ENCODE peak calls at places on chromosomes 16 and 17, in four cellular contexts. One of them, this sample, is unnamed.

GRCh38 chr16:67151431-67152097 is 766 bp upstream of the B3GNT9 start:
- DNase-seq in brain microvascular endothelial cell: no peak
- DNase-seq in GM12864: no peak
- DNase-seq in astrocyte of the cerebellum: no peak
- DNase-seq in this sample: no peak

GRCh38 chr17:34771891-34772290 is 189.4 kb downstream of the CCT6B start:
- DNase-seq in GM12864: no peak
- DNase-seq in brain microvascular endothelial cell: no peak
- DNase-seq in astrocyte of the cerebellum: no peak
- DNase-seq in this sample: no peak

GRCh38 chr17:58338454-58338841 is 9.9 kb upstream of the TSPOAP1 start:
- DNase-seq in brain microvascular endothelial cell: no peak
- DNase-seq in astrocyte of the cerebellum: no peak
- DNase-seq in GM12864: no peak
- DNase-seq in this sample: no peak

GRCh38 chr17:76198702-76199101 is 41.6 kb downstream of the RNF157 start:
- DNase-seq in GM12864: no peak
- DNase-seq in astrocyte of the cerebellum: no peak
- DNase-seq in brain microvascular endothelial cell: no peak
- DNase-seq in this sample: no peak

GRCh38 chr17:7711356-7711755 is 6.2 kb upstream of the DNAH2 start:
- DNase-seq in astrocyte of the cerebellum: no peak
- DNase-seq in brain microvascular endothelial cell: no peak
- DNase-seq in GM12864: no peak
- DNase-seq in this sample: no peak

GRCh38 chr17:9064311-9064834 is 43.1 kb downstream of the NTN1 start:
- DNase-seq in astrocyte of the cerebellum: no peak
- DNase-seq in GM12864: no peak
- DNase-seq in brain microvascular endothelial cell: no peak
- DNase-seq in this sample: no peak

GRCh38 chr16:85584192-85584757 is 28.8 kb upstream of the GSE1 start:
- DNase-seq in brain microvascular endothelial cell: no peak
- DNase-seq in GM12864: no peak
- DNase-seq in astrocyte of the cerebellum: no peak
- DNase-seq in this sample: no peak

GRCh38 chr16:79713609-79714309 is 113.2 kb upstream of the MAF start:
- DNase-seq in brain microvascular endothelial cell: no peak
- DNase-seq in GM12864: no peak
- DNase-seq in astrocyte of the cerebellum: no peak
- DNase-seq in this sample: no peak

GRCh38 chr16:17404903-17405691 is 65.7 kb downstream of the XYLT1 start:
- DNase-seq in GM12864: no peak
- DNase-seq in brain microvascular endothelial cell: no peak
- DNase-seq in astrocyte of the cerebellum: peak; percentile 62
- DNase-seq in this sample: no peak

GRCh38 chr16:72501739-72502653 is 330.0 kb upstream of the PMFBP1 start:
- DNase-seq in astrocyte of the cerebellum: peak; percentile 71
- DNase-seq in brain microvascular endothelial cell: peak; percentile 71
- DNase-seq in GM12864: peak; percentile 31
- DNase-seq in this sample: peak; percentile 18

GRCh38 chr17:82285141-82285540 is 11.6 kb upstream of the CSNK1D start:
- DNase-seq in GM12864: no peak
- DNase-seq in brain microvascular endothelial cell: no peak
- DNase-seq in astrocyte of the cerebellum: no peak
- DNase-seq in this sample: no peak

GRCh38 chr17:76554131-76554530 is 14.3 kb downstream of the PRCD start:
- DNase-seq in brain microvascular endothelial cell: no peak
- DNase-seq in GM12864: no peak
- DNase-seq in astrocyte of the cerebellum: no peak
- DNase-seq in this sample: peak; percentile 63

GRCh38 chr16:4828567-4829320 is 18.3 kb downstream of the GLYR1 start:
- DNase-seq in brain microvascular endothelial cell: no peak
- DNase-seq in astrocyte of the cerebellum: no peak
- DNase-seq in GM12864: no peak
- DNase-seq in this sample: no peak

GRCh38 chr16:58036943-58037342 is 11.4 kb downstream of the MMP15 start:
- DNase-seq in GM12864: no peak
- DNase-seq in brain microvascular endothelial cell: no peak
- DNase-seq in astrocyte of the cerebellum: no peak
- DNase-seq in this sample: no peak

GRCh38 chr17:72381597-72382397 is 261.0 kb downstream of the SOX9 start:
- DNase-seq in GM12864: no peak
- DNase-seq in brain microvascular endothelial cell: no peak
- DNase-seq in astrocyte of the cerebellum: no peak
- DNase-seq in this sample: no peak

GRCh38 chr17:40558651-40559015 is 6.6 kb downstream of the CCR7 start:
- DNase-seq in brain microvascular endothelial cell: no peak
- DNase-seq in astrocyte of the cerebellum: no peak
- DNase-seq in GM12864: no peak
- DNase-seq in this sample: no peak

GRCh38 chr17:68057531-68057952 is 22.0 kb downstream of the KPNA2 start:
- DNase-seq in astrocyte of the cerebellum: no peak
- DNase-seq in brain microvascular endothelial cell: peak; percentile 58
- DNase-seq in GM12864: no peak
- DNase-seq in this sample: no peak

GRCh38 chr17:63476857-63477470 is at the start of gene ACE:
- DNase-seq in brain microvascular endothelial cell: no peak
- DNase-seq in GM12864: no peak
- DNase-seq in astrocyte of the cerebellum: no peak
- DNase-seq in this sample: no peak

GRCh38 chr17:7686221-7687071 is 844 bp downstream of the TP53 start:
- DNase-seq in brain microvascular endothelial cell: peak; percentile 68
- DNase-seq in astrocyte of the cerebellum: no peak
- DNase-seq in GM12864: peak; percentile 69
- DNase-seq in this sample: no peak

GRCh38 chr17:42937712-42938596 is 26.3 kb downstream of the AARSD1 start:
- DNase-seq in brain microvascular endothelial cell: peak; percentile 56
- DNase-seq in astrocyte of the cerebellum: peak; percentile 36
- DNase-seq in GM12864: no peak
- DNase-seq in this sample: no peak
- TF ChIP-seq CTCF in brain microvascular endothelial cell: peak; percentile 84
- TF ChIP-seq CTCF in astrocyte of the cerebellum: peak; percentile 76
- TF ChIP-seq CTCF in GM12864: peak; percentile 63
- TF ChIP-seq CTCF in this sample: peak; percentile 70

DNA sequence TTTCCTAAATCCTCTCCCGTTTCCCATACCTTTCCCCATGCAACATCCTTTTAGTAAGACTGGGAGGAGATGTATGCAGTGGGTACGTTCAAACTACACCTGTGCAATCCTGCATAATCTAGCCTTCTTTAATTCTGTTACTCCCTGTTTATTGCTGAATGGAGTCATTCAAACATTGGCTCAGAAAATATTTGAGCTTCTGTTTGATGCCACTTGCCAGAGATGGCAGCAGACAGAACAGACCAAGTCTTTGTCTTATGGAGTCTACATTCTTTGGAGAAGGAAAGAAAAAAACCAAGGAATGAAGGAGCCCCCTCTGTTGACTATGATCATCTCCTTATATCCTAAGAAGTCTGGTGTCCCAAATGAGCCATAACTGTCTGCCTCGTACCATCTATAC is 288.8 kb downstream of the HAPSTR1 start:
- DNase-seq in astrocyte of the cerebellum: no peak
- DNase-seq in GM12864: no peak
- DNase-seq in brain microvascular endothelial cell: no peak
- DNase-seq in this sample: no peak
- H3K4me3 ChIP-seq in astrocyte of the cerebellum: no peak overlapping the region
- H3K4me3 ChIP-seq in GM12864: no peak overlapping the region
- H3K4me3 ChIP-seq in brain microvascular endothelial cell: no peak overlapping the region
- H3K4me3 ChIP-seq in this sample: no peak overlapping the region

DNA sequence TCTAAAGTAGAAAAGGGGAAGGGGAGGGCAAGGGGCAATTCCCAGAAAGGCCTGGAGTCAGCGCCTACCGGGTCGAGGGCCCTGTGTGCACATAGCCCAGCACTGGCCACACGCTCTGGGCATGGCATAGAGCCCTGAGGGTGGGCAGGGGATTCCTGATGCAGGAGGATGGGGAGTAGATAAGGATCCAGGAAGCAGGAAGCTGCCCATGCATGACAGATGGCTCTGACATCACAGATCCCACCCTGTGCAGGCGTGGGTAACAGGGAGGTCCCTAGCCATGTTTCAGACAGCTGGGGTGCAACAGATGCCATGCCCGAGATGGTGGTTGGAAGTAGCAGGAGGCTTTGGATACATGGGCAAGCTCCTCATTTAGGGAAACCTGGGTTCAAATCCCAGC is 56.0 kb upstream of the RPL38 start:
- DNase-seq in GM12864: no peak
- DNase-seq in astrocyte of the cerebellum: no peak
- DNase-seq in brain microvascular endothelial cell: no peak
- DNase-seq in this sample: no peak
- TF ChIP-seq CTCF in GM12864: no peak
- TF ChIP-seq CTCF in astrocyte of the cerebellum: no peak
- TF ChIP-seq CTCF in brain microvascular endothelial cell: no peak
- TF ChIP-seq CTCF in this sample: no peak

GRCh38 chr17:47711366-47712099 is 17.6 kb downstream of the TBKBP1 start:
- DNase-seq in brain microvascular endothelial cell: no peak
- DNase-seq in GM12864: no peak
- DNase-seq in astrocyte of the cerebellum: no peak
- DNase-seq in this sample: no peak
- H3K4me3 ChIP-seq in brain microvascular endothelial cell: no peak overlapping the region
- H3K4me3 ChIP-seq in GM12864: no peak overlapping the region
- H3K4me3 ChIP-seq in astrocyte of the cerebellum: no peak overlapping the region
- H3K4me3 ChIP-seq in this sample: no peak overlapping the region

GRCh38 chr17:13281626-13282025 is 263.8 kb upstream of the ELAC2 start:
- DNase-seq in astrocyte of the cerebellum: no peak
- DNase-seq in brain microvascular endothelial cell: no peak
- DNase-seq in GM12864: no peak
- DNase-seq in this sample: no peak
- TF ChIP-seq CTCF in astrocyte of the cerebellum: no peak
- TF ChIP-seq CTCF in brain microvascular endothelial cell: no peak
- TF ChIP-seq CTCF in GM12864: no peak
- TF ChIP-seq CTCF in this sample: no peak

GRCh38 chr16:716250-716607 is 1.3 kb downstream of the METRN start:
- DNase-seq in GM12864: no peak
- DNase-seq in brain microvascular endothelial cell: peak; percentile 46
- DNase-seq in astrocyte of the cerebellum: no peak
- DNase-seq in this sample: no peak
- H3K4me3 ChIP-seq in GM12864: no peak overlapping the region
- H3K4me3 ChIP-seq in brain microvascular endothelial cell: peak overlapping the region; percentile 55
- H3K4me3 ChIP-seq in astrocyte of the cerebellum: peak overlapping the region; percentile 55
- H3K4me3 ChIP-seq in this sample: peak overlapping the region; percentile 55

GRCh38 chr17:1713878-1714487 is 3.8 kb upstream of the TLCD2 start:
- DNase-seq in brain microvascular endothelial cell: no peak
- DNase-seq in astrocyte of the cerebellum: no peak
- DNase-seq in GM12864: no peak
- DNase-seq in this sample: no peak
- TF ChIP-seq CTCF in brain microvascular endothelial cell: peak; percentile 63
- TF ChIP-seq CTCF in astrocyte of the cerebellum: peak; percentile 64
- TF ChIP-seq CTCF in GM12864: peak; percentile 33
- TF ChIP-seq CTCF in this sample: peak; percentile 71